ENCODE peak calls at places on chromosomes 6 and 20, in four cellular contexts. C is CD8-positive, alpha-beta T cell; J is substantia nigra; N is gastrocnemius medialis. B is an unnamed sample.

GRCh38 chr6:136317023-136317649 is 27.5 kb upstream of the BCLAF1 start:
- DNase-seq in C (peak), J (peak), N (peak), B (peak)

GRCh38 chr6:11918739-11919605 is 93.1 kb upstream of the HIVEP1 start:
- DNase-seq in N (no peak), C (no peak), J (no peak), B (no peak)

GRCh38 chr6:44471271-44471981 is 83.9 kb downstream of the CDC5L start:
- DNase-seq in N (peak), J (no peak), C (no peak), B (no peak)

GRCh38 chr6:129146836-129147366 is 264.0 kb downstream of the LAMA2 start:
- DNase-seq in C (no peak), N (no peak), J (no peak), B (no peak)

GRCh38 chr6:13886949-13887348 is 37.8 kb upstream of the RNF182 start:
- DNase-seq in J (no peak), C (no peak), N (no peak), B (no peak)

GRCh38 chr20:61288331-61288784 is 36.3 kb downstream of the CDH4 start:
- DNase-seq in C (no peak), J (peak), N (no peak), B (no peak)

GRCh38 chr6:125526007-125526720 is 223.3 kb upstream of the HEY2 start:
- DNase-seq in N (no peak), C (no peak), J (no peak), B (no peak)

GRCh38 chr6:136383271-136383670 is 93.6 kb upstream of the BCLAF1 start:
- DNase-seq in J (no peak), C (no peak), N (no peak), B (no peak)

GRCh38 chr20:19376451-19376971 is 164.1 kb downstream of the SLC24A3 start:
- DNase-seq in C (no peak), J (peak), N (no peak), B (no peak)

GRCh38 chr6:6916598-6916997 is 191.2 kb upstream of the RREB1 start:
- DNase-seq in J (no peak), C (no peak), N (peak), B (no peak)

GRCh38 chr6:3460253-3460652 is 3.4 kb upstream of the SLC22A23 start:
- DNase-seq in N (no peak), J (no peak), C (no peak), B (no peak)

GRCh38 chr6:26033132-26033941 is 53.9 kb upstream of the HFE start:
- DNase-seq in N (peak), J (peak), C (peak), B (no peak)

GRCh38 chr20:49398401-49399144 is 83.9 kb downstream of the KCNB1 start:
- DNase-seq in N (no peak), J (no peak), C (no peak), B (no peak)

GRCh38 chr6:123118811-123119210 is 122.8 kb downstream of the CLVS2 start:
- DNase-seq in N (no peak), J (no peak), C (no peak), B (no peak)

GRCh38 chr20:49388790-49389189 is 93.7 kb downstream of the KCNB1 start:
- DNase-seq in N (no peak), C (no peak), J (no peak), B (no peak)

GRCh38 chr6:40642190-40642589 is 55.0 kb upstream of the LRFN2 start:
- DNase-seq in J (no peak), C (no peak), N (no peak), B (no peak)

GRCh38 chr6:168905451-168906090 is 348.1 kb downstream of the THBS2 start:
- DNase-seq in N (no peak), C (peak), J (no peak), B (no peak)

GRCh38 chr6:37865534-37865933 is 46.0 kb downstream of the ZFAND3 start:
- DNase-seq in C (no peak), J (no peak), N (no peak), B (no peak)

GRCh38 chr6:37866590-37867507 is 47.3 kb downstream of the ZFAND3 start:
- DNase-seq in J (no peak), N (no peak), C (no peak), B (no peak)

GRCh38 chr6:37867756-37868446 is 48.4 kb downstream of the ZFAND3 start:
- DNase-seq in N (no peak), C (no peak), J (no peak), B (no peak)

GRCh38 chr6:37871616-37872384 is 52.3 kb downstream of the ZFAND3 start:
- DNase-seq in J (no peak), N (no peak), C (no peak), B (no peak)

DNA sequence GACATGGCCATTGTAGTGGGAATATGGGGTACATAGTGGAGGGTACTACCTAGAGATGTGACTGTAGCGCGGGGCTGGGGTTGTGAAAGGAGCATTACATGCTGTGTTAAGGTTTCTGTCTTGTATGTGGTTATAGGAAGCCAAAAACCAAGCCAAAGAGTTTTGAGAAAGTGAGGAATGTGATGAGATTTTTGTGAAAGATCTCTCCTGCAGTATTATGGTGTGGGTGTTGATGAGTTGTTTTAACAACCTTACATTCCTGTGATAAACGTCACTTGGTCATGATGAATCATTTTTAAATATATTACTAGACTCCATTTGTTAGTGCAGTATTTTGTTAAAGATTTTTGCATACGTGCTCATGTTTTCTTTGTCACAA is 48.9 kb downstream of the ZFAND3 start:
- DNase-seq in N (no peak), J (no peak), C (no peak), B (no peak)
- H3K27ac ChIP-seq in N (no peak), J (no peak), C (no peak), B (no peak)

GRCh38 chr6:72650081-72650745 is 28.3 kb downstream of the KCNQ5 start:
- DNase-seq in N (no peak), J (no peak), C (no peak), B (no peak)

GRCh38 chr6:72651191-72651590 is 29.3 kb downstream of the KCNQ5 start:
- DNase-seq in J (no peak), N (no peak), C (no peak), B (no peak)

GRCh38 chr6:72654101-72654618 is 32.3 kb downstream of the KCNQ5 start:
- DNase-seq in N (no peak), J (no peak), C (no peak), B (no peak)

GRCh38 chr6:72653032-72653431 is 31.2 kb downstream of the KCNQ5 start:
- DNase-seq in J (no peak), N (no peak), C (no peak), B (no peak)

GRCh38 chr6:72651967-72652956 is 30.4 kb downstream of the KCNQ5 start:
- DNase-seq in N (no peak), J (no peak), C (no peak), B (no peak)
- H3K27ac ChIP-seq in N (no peak), J (no peak), C (no peak), B (no peak)

DNA sequence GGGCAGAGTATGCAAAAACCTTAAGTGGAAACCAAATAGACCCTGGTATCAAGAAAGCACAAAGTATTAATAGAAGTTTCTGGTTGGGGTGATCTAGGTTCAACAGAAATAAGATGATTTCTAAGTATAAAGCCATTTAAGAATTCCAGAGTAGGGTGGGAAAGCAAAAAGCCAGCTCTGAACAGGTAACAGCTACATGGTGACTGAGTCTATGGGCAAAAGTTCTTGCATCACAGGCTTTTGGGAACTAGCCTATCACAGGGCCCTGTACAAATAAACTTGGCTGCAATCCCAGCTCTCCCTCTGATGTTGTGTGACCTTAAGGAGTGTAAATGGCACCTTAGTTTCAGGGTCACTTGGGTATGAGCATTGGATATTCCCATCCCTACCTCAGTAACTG is 5.5 kb downstream of the TCF19 start:
- DNase-seq in N (no peak), C (no peak), J (no peak), B (no peak)
- H3K27ac ChIP-seq in N (no peak), C (no peak), J (no peak), B (no peak)

GRCh38 chr6:88268508-88268907 is 102.4 kb upstream of the CNR1 start:
- DNase-seq in J (no peak), N (no peak), C (no peak), B (no peak)
- H3K27ac ChIP-seq in J (no peak), N (no peak), C (no peak), B (no peak)

GRCh38 chr20:32628960-32629530 is 43.9 kb upstream of the NOL4L start:
- DNase-seq in N (no peak), J (no peak), C (no peak), B (no peak)
- H3K27ac ChIP-seq in N (no peak), J (no peak), C (no peak), B (no peak)

DNA sequence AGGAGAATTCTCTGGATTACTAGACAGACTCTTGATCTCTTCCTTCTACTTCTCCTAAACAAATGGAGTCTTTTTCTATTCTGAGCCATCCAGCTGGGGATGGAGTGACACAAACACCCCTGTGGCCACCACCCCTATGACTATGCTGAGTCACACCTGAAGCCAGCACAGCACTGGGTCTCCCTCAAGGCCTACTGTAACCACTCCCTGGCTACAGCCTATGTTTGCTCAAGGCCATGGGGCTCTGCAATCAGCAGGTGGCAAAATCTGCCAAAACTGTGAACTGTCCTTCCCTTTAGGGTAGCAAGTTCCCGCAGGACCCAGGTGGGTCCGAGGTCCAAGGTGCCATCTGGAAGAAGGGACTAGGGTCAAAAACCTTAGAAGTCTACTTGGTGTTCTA is 132.3 kb downstream of the TINAG start:
- DNase-seq in N (no peak), J (no peak), C (no peak), B (no peak)
- H3K27ac ChIP-seq in N (no peak), J (no peak), C (no peak), B (no peak)

GRCh38 chr6:42428326-42429041 is 23.2 kb downstream of the TRERF1 start:
- DNase-seq in N (no peak), C (no peak), J (no peak), B (no peak)
- H3K27ac ChIP-seq in N (no peak), C (no peak), J (no peak), B (no peak)

DNA sequence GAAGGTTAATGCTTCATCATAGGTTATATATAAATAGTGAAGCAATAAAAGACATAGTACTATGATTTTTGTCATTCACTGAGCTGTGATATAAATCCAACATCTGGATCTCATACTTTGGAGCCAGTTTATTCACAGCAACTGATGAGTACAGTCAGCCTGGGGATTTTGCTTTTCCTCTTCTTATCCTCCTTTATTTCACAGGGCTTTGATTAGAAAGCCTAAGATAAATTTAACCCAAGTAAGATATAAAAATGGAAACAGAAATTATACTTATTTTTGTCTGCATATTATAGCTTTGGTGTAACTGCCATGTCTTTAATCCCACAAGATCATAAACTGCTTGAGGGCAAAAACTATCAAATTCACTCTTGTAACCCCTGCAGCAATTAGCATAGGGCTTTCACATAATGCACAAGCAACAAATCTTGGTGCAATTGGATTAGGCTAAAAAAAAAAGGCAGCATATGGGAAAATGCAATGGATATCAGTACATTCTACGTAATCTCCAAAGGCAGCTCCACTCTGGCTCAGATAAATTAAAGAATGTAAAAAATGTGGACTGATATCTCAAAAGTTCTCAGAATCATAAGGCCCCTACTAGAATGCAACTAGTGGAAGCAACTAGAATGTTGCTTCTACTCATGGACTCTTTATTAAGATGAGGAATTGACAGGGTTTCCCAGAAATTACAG is 55.3 kb downstream of the FILIP1 start:
- DNase-seq in C (no peak), N (no peak), J (no peak), B (no peak)
- H3K27ac ChIP-seq in C (no peak), N (peak), J (no peak), B (no peak)

DNA sequence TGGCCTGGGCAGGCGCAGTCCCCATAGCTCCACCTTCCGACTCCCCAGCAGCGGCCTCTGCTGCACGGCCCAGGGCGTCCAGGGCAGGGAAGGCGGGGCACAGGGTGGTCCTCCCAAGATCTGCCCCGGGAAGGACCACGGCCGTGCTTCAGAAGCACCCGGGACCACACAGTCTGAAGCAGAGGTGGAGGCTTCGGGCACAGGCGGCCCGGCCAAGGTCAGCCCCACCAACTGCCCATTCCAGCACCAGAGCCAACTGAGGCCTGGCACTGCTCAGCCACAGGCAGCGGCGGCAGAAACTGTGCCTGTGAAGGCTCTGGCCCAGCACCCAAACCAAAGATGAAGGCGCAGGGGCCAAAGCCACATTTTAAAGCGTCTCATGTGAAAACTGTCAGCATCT is 20.6 kb downstream of the KCNQ2 start:
- DNase-seq in N (no peak), C (no peak), J (no peak), B (no peak)
- H3K27ac ChIP-seq in N (no peak), C (no peak), J (no peak), B (no peak)